ENCODE peak calls at places on chromosomes 3 and 15, in eight cellular contexts. G, P, E, F, Z, I, X and H are unnamed samples.
A peak's percentile ranks its signal among the peaks of the same experiment; 100 is the strongest.

GRCh38 chr3:101518421-101518871 is 5.4 kb upstream of the SENP7 start:
- DNase-seq in G (no peak), P (no peak), E (peak; percentile 83), F (no peak), Z (no peak), I (peak; percentile 77), X (peak; percentile 2), H (peak; percentile 82)

GRCh38 chr15:99564221-99565030 is 1.4 kb upstream of the MEF2A start:
- DNase-seq in G (no peak), P (peak; percentile 78), E (no peak), F (peak; percentile 64), Z (peak; percentile 58), I (no peak), X (no peak), H (peak; percentile 7)

GRCh38 chr3:137032465-137033120 is 74.8 kb downstream of the IL20RB start:
- DNase-seq in G (peak; percentile 68), P (peak; percentile 96), E (peak; percentile 19), F (peak; percentile 99), Z (peak; percentile 67), I (peak; percentile 54), X (peak; percentile 56), H (peak; percentile 52)

GRCh38 chr3:64748244-64748894 is 60.6 kb upstream of the ADAMTS9 start:
- DNase-seq in G (no peak), P (no peak), E (no peak), F (peak; percentile 60), Z (no peak), I (no peak), X (no peak), H (no peak)

GRCh38 chr15:69663441-69663840 is 210.8 kb downstream of the RPLP1 start:
- DNase-seq in G (no peak), P (peak; percentile 30), E (no peak), F (no peak), Z (no peak), I (no peak), X (no peak), H (no peak)

GRCh38 chr3:65039754-65040210 is 352.0 kb upstream of the ADAMTS9 start:
- DNase-seq in G (peak; percentile 18), P (no peak), E (peak; percentile 33), F (peak; percentile 59), Z (no peak), I (no peak), X (no peak), H (no peak)

GRCh38 chr3:71955549-71956373 is 170.8 kb upstream of the PROK2 start:
- DNase-seq in G (peak; percentile 45), P (peak; percentile 93), E (no peak), F (peak; percentile 88), Z (peak; percentile 54), I (no peak), X (no peak), H (no peak)

GRCh38 chr15:67134577-67135492 is 69.4 kb downstream of the SMAD3 start:
- DNase-seq in G (no peak), P (peak; percentile 6), E (no peak), F (peak; percentile 63), Z (no peak), I (peak; percentile 22), X (no peak), H (no peak)

GRCh38 chr3:38805765-38806386 is 10.1 kb downstream of the SCN10A start:
- DNase-seq in G (peak; percentile 46), P (peak; percentile 53), E (peak; percentile 26), F (peak; percentile 93), Z (no peak), I (no peak), X (no peak), H (no peak)

GRCh38 chr3:33096103-33096868 is 660 bp downstream of the GLB1 start:
- DNase-seq in G (no peak), P (peak; percentile 60), E (peak; percentile 21), F (peak; percentile 80), Z (peak; percentile 25), I (peak; percentile 46), X (peak; percentile 16), H (peak; percentile 43)

GRCh38 chr3:21913791-21914190 is 162.8 kb upstream of the ZNF385D start:
- DNase-seq in G (no peak), P (no peak), E (no peak), F (no peak), Z (no peak), I (no peak), X (no peak), H (no peak)

GRCh38 chr15:48177875-48178611 is at the start of gene MYEF2:
- DNase-seq in G (no peak), P (peak; percentile 91), E (no peak), F (peak; percentile 96), Z (peak; percentile 11), I (peak; percentile 54), X (peak; percentile 39), H (peak; percentile 51)

GRCh38 chr15:33675246-33675645 is 293.1 kb upstream of the CHRM5 start:
- DNase-seq in G (peak; percentile 26), P (no peak), E (no peak), F (peak; percentile 54), Z (no peak), I (no peak), X (no peak), H (no peak)

GRCh38 chr15:70802629-70803028 is 39.3 kb upstream of the UACA start:
- DNase-seq in G (no peak), P (no peak), E (peak; percentile 53), F (no peak), Z (no peak), I (no peak), X (no peak), H (no peak)

DNA sequence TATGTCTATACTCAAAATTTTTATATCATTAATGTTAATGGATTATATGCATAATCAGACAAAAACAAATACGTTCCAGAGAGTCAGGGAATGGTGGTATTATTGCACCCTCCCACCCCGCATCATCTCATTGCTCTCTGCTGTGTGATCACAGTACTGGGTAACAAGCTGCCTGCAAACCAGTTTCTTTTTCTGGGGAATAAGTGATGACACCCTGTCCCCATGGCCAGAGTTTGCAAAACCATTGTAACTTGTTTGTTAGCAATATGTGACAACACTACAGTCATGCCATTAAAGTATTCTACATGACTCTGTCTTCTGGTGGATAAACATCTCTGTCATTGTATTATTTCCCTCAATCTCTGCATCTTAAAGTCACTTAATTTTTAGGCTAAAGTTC is 39.5 kb downstream of the ZBTB38 start:
- DNase-seq in G (no peak), P (no peak), E (no peak), F (no peak), Z (no peak), I (no peak), X (no peak), H (no peak)
- H3K4me1 ChIP-seq in G (peaks cover 5% of the 10 kb centered on the region), P (peaks cover 78% of the 10 kb centered on the region), E (peaks cover 63% of the 10 kb centered on the region), F (peaks cover 18% of the 10 kb centered on the region), Z (peaks cover 66% of the 10 kb centered on the region), I (peaks cover 72% of the 10 kb centered on the region), X (peaks cover 56% of the 10 kb centered on the region), H (peaks cover 69% of the 10 kb centered on the region)

GRCh38 chr15:58589047-58589446 is 157.3 kb downstream of the LIPC start:
- DNase-seq in G (no peak), P (no peak), E (no peak), F (no peak), Z (no peak), I (no peak), X (no peak), H (no peak)
- H3K27ac ChIP-seq in G (no peak overlapping the region), P (no peak overlapping the region), E (no peak overlapping the region), F (no peak overlapping the region), Z (no peak overlapping the region), I (no peak overlapping the region), X (no peak overlapping the region), H (no peak overlapping the region)

GRCh38 chr15:74850398-74850797 is 7.4 kb upstream of the ULK3 start:
- DNase-seq in G (no peak), P (no peak), E (no peak), F (no peak), Z (no peak), I (no peak), X (no peak), H (no peak)

GRCh38 chr15:74845581-74845980 is 2.6 kb upstream of the ULK3 start:
- DNase-seq in G (no peak), P (no peak), E (no peak), F (no peak), Z (no peak), I (peak; percentile 12), X (no peak), H (no peak)

GRCh38 chr15:74845208-74845568 is 2.2 kb upstream of the ULK3 start:
- DNase-seq in G (no peak), P (no peak), E (no peak), F (no peak), Z (no peak), I (peak; percentile 40), X (peak; percentile 19), H (peak; percentile 56)

GRCh38 chr15:74844319-74845207 is 1.6 kb upstream of the ULK3 start:
- DNase-seq in G (no peak), P (no peak), E (no peak), F (no peak), Z (no peak), I (no peak), X (no peak), H (no peak)

GRCh38 chr15:74847462-74847861 is 4.5 kb upstream of the ULK3 start:
- DNase-seq in G (no peak), P (no peak), E (no peak), F (no peak), Z (peak; percentile 66), I (no peak), X (no peak), H (no peak)
- H3K4me1 ChIP-seq in G (peaks cover 12% of the 10 kb centered on the region), P (peaks cover 15% of the 10 kb centered on the region), E (peaks cover 6% of the 10 kb centered on the region), F (no peaks in the 10 kb centered on the region), Z (peaks cover 3% of the 10 kb centered on the region), I (peaks cover 32% of the 10 kb centered on the region), X (peaks cover 33% of the 10 kb centered on the region), H (peaks cover 31% of the 10 kb centered on the region)

GRCh38 chr3:10560060-10560861 is 54.9 kb upstream of the ATP2B2 start:
- DNase-seq in G (no peak), P (peak; percentile 34), E (no peak), F (no peak), Z (no peak), I (no peak), X (no peak), H (no peak)

GRCh38 chr3:10558726-10559125 is 53.3 kb upstream of the ATP2B2 start:
- DNase-seq in G (no peak), P (peak; percentile 0), E (no peak), F (peak; percentile 15), Z (peak; percentile 69), I (no peak), X (no peak), H (no peak)

GRCh38 chr3:10557250-10557649 is 51.9 kb upstream of the ATP2B2 start:
- DNase-seq in G (no peak), P (peak; percentile 13), E (no peak), F (peak; percentile 45), Z (no peak), I (no peak), X (no peak), H (no peak)

GRCh38 chr3:10556312-10556711 is 50.9 kb upstream of the ATP2B2 start:
- DNase-seq in G (no peak), P (no peak), E (no peak), F (peak; percentile 28), Z (no peak), I (no peak), X (no peak), H (no peak)

DNA sequence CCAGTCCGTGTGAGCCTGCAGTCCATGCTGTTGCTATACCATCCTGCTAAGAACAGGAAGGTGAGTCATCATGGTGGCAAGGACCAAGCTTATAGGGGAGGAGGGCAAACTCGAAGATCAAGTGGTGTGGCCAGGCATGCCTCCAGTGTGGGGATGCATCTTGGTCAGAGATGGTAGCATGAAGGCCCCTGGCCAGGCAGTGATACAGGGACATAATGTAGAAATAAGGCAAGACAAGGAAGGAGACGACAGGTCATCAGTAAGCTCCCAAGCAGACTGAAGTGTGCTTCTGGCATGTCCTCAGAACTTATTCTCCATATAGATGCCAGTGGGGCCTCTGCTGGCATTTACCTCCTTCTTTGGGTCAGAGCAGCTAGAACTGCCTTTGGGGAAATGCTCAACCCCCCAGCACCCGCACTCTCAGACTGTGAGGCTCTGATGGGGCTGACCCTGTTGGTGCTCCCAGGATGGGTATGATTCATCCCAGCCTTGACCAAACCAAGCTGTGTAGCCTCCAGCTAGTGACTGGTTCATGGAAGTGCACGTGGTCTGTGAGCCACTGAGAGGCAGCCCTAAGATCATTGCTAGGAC is 52.5 kb upstream of the ATP2B2 start:
- DNase-seq in G (no peak), P (peak; percentile 40), E (peak; percentile 29), F (peak; percentile 30), Z (peak; percentile 25), I (no peak), X (no peak), H (no peak)
- H3K27ac ChIP-seq in G (no peak overlapping the region), P (no peak overlapping the region), E (no peak overlapping the region), F (no peak overlapping the region), Z (peak overlapping the region; percentile 73), I (no peak overlapping the region), X (no peak overlapping the region), H (no peak overlapping the region)